ENCODE peak calls at places on chromosomes 11 and 22, in ten cellular contexts. G is activated CD4-positive, alpha-beta T cell treated with anti-CD3 and anti-CD28 coated beads for 24 hours; A is ELR; I is activated CD8-positive, alpha-beta memory T cell treated with anti-CD3 and anti-CD28 coated beads for 48 hours; R is tibial artery; D is HFFc6; Z is endodermal cell; Y is GM10248; B is NCI-H2107; P is NCI-H187 treated with DMSO at 0.1 percent for 48 hours. C is an unnamed sample.

GRCh38 chr11:128040603-128041002 is 546.8 kb downstream of the ETS1 start:
- DNase-seq in P (no peak), B (no peak), A (no peak), G (no peak), Z (no peak), R (no peak), I (no peak), Y (no peak), D (no peak), C (no peak)

GRCh38 chr11:117220568-117220967 is 11.3 kb downstream of the PCSK7 start:
- DNase-seq in D (no peak), B (no peak), Y (no peak), A (no peak), I (no peak), Z (no peak), P (no peak), R (peak), G (no peak), C (no peak)

GRCh38 chr11:73274722-73275380 is 2.7 kb downstream of the P2RY6 start:
- DNase-seq in B (no peak), P (no peak), R (peak), D (no peak), Y (no peak), G (no peak), Z (peak), I (no peak), A (no peak), C (no peak)

GRCh38 chr22:17109113-17109865 is 11.9 kb downstream of the TMEM121B start:
- DNase-seq in G (no peak), A (no peak), Y (no peak), D (no peak), Z (no peak), I (no peak), P (no peak), B (no peak), R (no peak), C (no peak)

GRCh38 chr22:42760806-42761565 is 40.3 kb upstream of the A4GALT start:
- DNase-seq in Z (no peak), I (no peak), D (no peak), P (no peak), A (no peak), B (no peak), R (no peak), Y (peak), G (no peak), C (no peak)

GRCh38 chr22:26429458-26430238 is 588 bp downstream of the ASPHD2 start:
- DNase-seq in D (no peak), P (no peak), A (peak), R (no peak), G (no peak), B (no peak), I (no peak), Z (no peak), Y (peak), C (no peak)

GRCh38 chr11:93143800-93144199 is 54.0 kb downstream of the SLC36A4 start:
- DNase-seq in Z (no peak), R (no peak), I (no peak), B (no peak), P (no peak), G (no peak), A (no peak), D (no peak), Y (no peak), C (no peak)

GRCh38 chr11:2759228-2760195 is 59.7 kb upstream of the KCNQ1OT1 start:
- DNase-seq in B (no peak), I (no peak), R (peak), A (no peak), G (no peak), Z (peak), D (no peak), Y (no peak), P (no peak), C (no peak)

GRCh38 chr11:69216609-69217008 is 60.9 kb downstream of the SMIM38 start:
- DNase-seq in B (no peak), A (no peak), I (no peak), R (no peak), P (no peak), Z (peak), G (no peak), D (no peak), Y (no peak), C (no peak)

GRCh38 chr11:45298718-45299117 is 12.6 kb upstream of the SYT13 start:
- DNase-seq in P (no peak), D (no peak), R (no peak), A (no peak), B (no peak), G (no peak), Y (no peak), Z (peak), I (no peak), C (no peak)

GRCh38 chr11:113387605-113388211 is at the start of gene ANKK1:
- DNase-seq in D (no peak), B (no peak), A (no peak), Y (no peak), G (no peak), Z (peak), I (no peak), R (no peak), P (no peak), C (no peak)

GRCh38 chr22:47213571-47214230 is 451.3 kb downstream of the TBC1D22A start:
- DNase-seq in Y (peak), D (no peak), Z (peak), G (peak), A (no peak), P (no peak), I (peak), R (peak), B (no peak), C (no peak)

GRCh38 chr11:70742553-70743291 is 344.4 kb downstream of the CTTN start:
- DNase-seq in A (no peak), G (no peak), Z (peak), I (no peak), P (no peak), B (no peak), R (no peak), D (no peak), Y (no peak), C (no peak)

GRCh38 chr11:27161071-27161470 is 120.5 kb downstream of the BBOX1 start:
- DNase-seq in D (peak), G (no peak), Z (no peak), B (no peak), Y (no peak), R (no peak), I (no peak), A (peak), P (no peak), C (no peak)